ENCODE peak calls at places on chromosomes 5 and 9, in five cellular contexts. M is PC-3; R is CD4-positive, alpha-beta T cell; Y is activated B cell treated with CpG ODN at 0.5 μM for 24 hours; J is ovary. W is an unnamed sample.

GRCh38 chr9:125525846-125526619 is 181.0 kb downstream of the MAPKAP1 start:
- DNase-seq in J (no peak), Y (no peak), R (no peak), M (peak), W (no peak)

GRCh38 chr5:113264061-113264460 is 170.7 kb downstream of the TSSK1B start:
- DNase-seq in Y (no peak), J (no peak), R (no peak), M (no peak), W (no peak)

GRCh38 chr5:143245929-143246561 is 157.4 kb downstream of the NR3C1 start:
- DNase-seq in J (no peak), Y (no peak), M (peak), R (no peak), W (no peak)

GRCh38 chr5:60346391-60346790 is 353.6 kb downstream of the DEPDC1B start:
- DNase-seq in R (no peak), Y (no peak), J (no peak), M (no peak), W (no peak)

GRCh38 chr5:128038641-128039040 is 44.9 kb upstream of the SLC12A2 start:
- DNase-seq in Y (no peak), R (no peak), J (no peak), M (peak), W (no peak)

GRCh38 chr5:168162464-168162863 is 129.0 kb upstream of the WWC1 start:
- DNase-seq in M (no peak), Y (no peak), R (no peak), J (no peak), W (no peak)

GRCh38 chr9:27528278-27528885 is 1.2 kb downstream of the MOB3B start:
- DNase-seq in Y (peak), J (peak), M (no peak), R (peak), W (peak)

GRCh38 chr5:143403607-143404415 is at the start of gene NR3C1:
- DNase-seq in M (peak), R (peak), J (peak), Y (peak), W (peak)

GRCh38 chr5:108214857-108215256 is 167.0 kb downstream of the FBXL17 start:
- DNase-seq in Y (no peak), R (no peak), M (no peak), J (no peak), W (no peak)

GRCh38 chr5:102591650-102592049 is 92.8 kb upstream of the SLCO6A1 start:
- DNase-seq in Y (no peak), M (no peak), J (no peak), R (no peak), W (no peak)

GRCh38 chr5:58491216-58491892 is at the start of gene GAPT:
- DNase-seq in M (no peak), R (no peak), J (no peak), Y (no peak), W (no peak)

GRCh38 chr9:130260816-130261765 is 4.5 kb upstream of the HMCN2 start:
- DNase-seq in M (no peak), Y (no peak), R (no peak), J (no peak), W (no peak)

GRCh38 chr9:35940474-35941467 is 17.2 kb downstream of the OR2S2 start:
- DNase-seq in J (no peak), M (no peak), R (peak), Y (no peak), W (no peak)

GRCh38 chr5:69492391-69493234 is at the start of gene OCLN:
- DNase-seq in J (no peak), Y (peak), R (no peak), M (peak), W (no peak)

GRCh38 chr9:78273761-78274160 is 23.2 kb upstream of the PSAT1 start:
- DNase-seq in M (no peak), J (no peak), Y (no peak), R (no peak), W (no peak)

GRCh38 chr5:92927291-92927778 is 653.7 kb downstream of the NR2F1-AS1 start:
- DNase-seq in J (no peak), M (peak), Y (no peak), R (no peak), W (no peak)

GRCh38 chr9:137913771-137914767 is 36.5 kb downstream of the CACNA1B start:
- DNase-seq in Y (no peak), M (no peak), J (no peak), R (no peak), W (no peak)

GRCh38 chr9:89878003-89878411 is 273.2 kb downstream of the GADD45G start:
- DNase-seq in J (peak), Y (peak), R (no peak), M (no peak), W (no peak)

GRCh38 chr9:29799227-29799626 is 2225.9 kb upstream of the C9orf72 start:
- DNase-seq in M (no peak), R (no peak), J (no peak), Y (no peak), W (no peak)

GRCh38 chr5:4642525-4642924 is 497.6 kb upstream of the ADAMTS16 start:
- DNase-seq in J (no peak), M (no peak), R (no peak), Y (no peak), W (no peak)

GRCh38 chr5:4643960-4644359 is 496.2 kb upstream of the ADAMTS16 start:
- DNase-seq in J (no peak), Y (no peak), M (no peak), R (no peak), W (no peak)

GRCh38 chr5:4643190-4643589 is 496.9 kb upstream of the ADAMTS16 start:
- DNase-seq in Y (no peak), M (no peak), R (no peak), J (no peak), W (no peak)

GRCh38 chr5:4639959-4640358 is 500.2 kb upstream of the ADAMTS16 start:
- DNase-seq in Y (no peak), R (no peak), M (no peak), J (no peak), W (no peak)

GRCh38 chr5:4640793-4641192 is 499.3 kb upstream of the ADAMTS16 start:
- DNase-seq in M (no peak), R (no peak), J (no peak), Y (no peak), W (no peak)
- TF ChIP-seq CTCF in M (no peak), R (no peak), J (no peak), Y (no peak), W (no peak)

GRCh38 chr5:55993628-55994501 is 898 bp downstream of the IL6ST start:
- DNase-seq in J (no peak), M (peak), R (no peak), Y (no peak), W (no peak)

GRCh38 chr5:55994502-55994997 is at the start of gene IL6ST:
- DNase-seq in R (no peak), M (peak), J (no peak), Y (no peak), W (peak)

GRCh38 chr5:56002303-56002702 is 7.5 kb upstream of the IL6ST start:
- DNase-seq in Y (no peak), M (no peak), R (no peak), J (no peak), W (no peak)

GRCh38 chr5:55994998-55995914 is 493 bp upstream of the IL6ST start:
- DNase-seq in R (peak), J (peak), M (peak), Y (peak), W (peak)

DNA sequence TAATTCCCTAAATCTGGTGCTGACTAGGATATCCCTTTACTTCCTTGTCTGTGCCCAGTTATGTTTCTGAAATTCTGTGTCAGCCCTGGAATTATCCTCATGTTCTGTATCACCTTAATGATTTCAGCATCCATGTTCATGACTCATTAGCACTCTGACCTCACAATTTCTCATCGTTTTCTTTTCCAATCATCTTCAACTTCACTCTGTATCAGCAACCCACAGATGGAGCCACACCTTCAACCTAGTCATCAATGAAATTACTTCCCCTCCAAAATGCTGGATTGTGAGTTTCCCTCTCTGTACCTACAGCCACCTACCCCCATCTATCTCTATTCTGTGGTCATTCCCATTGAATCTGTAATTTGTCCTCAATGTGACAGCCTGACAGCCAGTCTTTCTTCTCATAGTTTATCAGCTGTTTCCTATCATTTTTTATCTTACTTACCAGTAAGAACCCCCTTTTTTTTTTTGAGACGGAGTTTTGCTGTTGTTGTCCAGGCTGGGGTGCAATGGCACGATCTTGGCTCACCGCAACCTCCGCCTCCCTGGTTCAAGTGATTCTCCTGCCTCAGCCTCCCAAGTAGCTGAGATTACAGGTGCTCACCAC is 3.1 kb upstream of the IL6ST start:
- DNase-seq in M (peak), J (no peak), Y (no peak), R (no peak), W (no peak)
- TF ChIP-seq CTCF in M (no peak), J (no peak), Y (no peak), R (no peak), W (no peak)

DNA sequence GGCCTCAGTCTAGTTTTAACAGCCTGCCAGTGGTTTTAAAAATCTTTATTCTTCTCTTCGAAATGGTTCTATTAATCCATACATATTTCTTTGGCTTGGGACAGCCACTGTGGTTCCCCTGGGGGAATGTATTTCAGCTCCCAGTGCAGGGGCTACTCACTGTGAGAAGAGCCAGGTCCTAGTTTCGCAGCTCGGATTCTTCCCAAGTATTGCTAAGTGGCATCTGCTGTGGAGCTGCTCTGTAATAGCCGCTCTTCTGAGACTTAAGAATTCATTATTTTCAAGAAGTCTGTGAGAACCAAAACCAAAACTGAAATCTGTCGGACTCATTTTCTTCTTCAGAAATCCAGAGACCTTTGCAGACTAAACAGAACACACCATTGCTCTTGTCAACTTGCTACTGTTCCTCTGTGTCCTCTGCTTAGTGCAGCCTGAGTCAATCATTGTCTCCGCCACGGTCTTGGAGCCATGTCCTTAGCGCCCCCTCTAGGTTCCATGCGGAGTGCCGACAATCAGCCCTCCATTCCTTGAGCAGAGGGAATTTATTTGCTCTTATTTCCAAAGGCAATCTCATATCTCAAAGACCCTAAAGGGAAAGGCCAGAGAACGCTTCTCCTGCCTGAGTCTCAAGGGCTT is 478.2 kb downstream of the SPATA31D1 start:
- DNase-seq in J (no peak), R (no peak), Y (no peak), M (peak), W (no peak)
- TF ChIP-seq CTCF in J (no peak), R (no peak), Y (no peak), M (peak), W (no peak)

DNA sequence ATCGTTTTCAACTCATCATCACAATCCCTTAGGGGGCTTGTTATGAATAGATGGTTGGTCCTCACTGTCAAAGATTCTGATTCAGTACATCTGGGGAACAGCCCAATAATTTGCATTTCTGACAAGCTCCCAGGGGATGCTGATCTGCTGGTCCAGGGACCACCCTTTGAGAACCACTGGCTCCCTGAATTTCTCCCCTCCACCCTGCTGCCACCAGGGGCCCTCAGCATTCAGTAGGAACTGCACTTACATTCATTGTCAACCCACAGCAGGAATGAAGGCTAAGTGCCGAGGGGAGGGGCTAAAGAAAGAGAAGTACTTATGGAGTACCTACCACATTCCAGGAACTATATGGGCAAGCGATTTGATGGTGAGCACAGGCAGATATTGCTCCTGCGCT is 85.9 kb downstream of the BOD1 start:
- DNase-seq in Y (no peak), M (peak), R (no peak), J (no peak), W (no peak)
- TF ChIP-seq CTCF in Y (no peak), M (peak), R (no peak), J (no peak), W (no peak)

GRCh38 chr5:639253-639530 is 27.1 kb downstream of the CEP72 start:
- DNase-seq in R (no peak), J (no peak), M (no peak), Y (no peak), W (no peak)
- TF ChIP-seq CTCF in R (no peak), J (no peak), M (no peak), Y (no peak), W (no peak)

DNA sequence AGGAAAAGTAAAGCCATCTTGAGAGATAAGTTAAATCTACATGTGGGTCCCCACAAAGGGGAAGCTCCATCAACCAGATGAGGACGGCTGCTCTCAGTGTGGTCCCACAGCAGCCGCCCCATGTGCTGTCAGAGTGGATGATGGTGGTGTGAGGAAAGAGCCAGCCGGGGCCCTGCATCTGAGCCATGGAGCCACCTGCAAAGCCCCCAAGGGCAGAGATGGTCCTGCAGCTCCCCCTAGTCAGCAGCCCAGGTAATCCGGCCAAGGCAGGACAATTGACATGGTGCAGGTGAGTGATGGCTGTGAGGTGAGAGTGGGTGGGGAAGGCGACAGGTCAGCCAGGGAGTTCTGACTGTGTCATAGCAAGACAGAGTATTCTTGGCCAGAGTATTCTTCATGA is 458.8 kb downstream of the ICE1 start:
- DNase-seq in Y (no peak), M (peak), R (no peak), J (no peak), W (no peak)
- TF ChIP-seq CTCF in Y (no peak), M (peak), R (no peak), J (no peak), W (no peak)

GRCh38 chr5:9099681-9100080 is 446.2 kb downstream of the SEMA5A start:
- DNase-seq in J (no peak), R (no peak), Y (no peak), M (peak), W (no peak)
- TF ChIP-seq CTCF in J (no peak), R (no peak), Y (no peak), M (peak), W (no peak)

DNA sequence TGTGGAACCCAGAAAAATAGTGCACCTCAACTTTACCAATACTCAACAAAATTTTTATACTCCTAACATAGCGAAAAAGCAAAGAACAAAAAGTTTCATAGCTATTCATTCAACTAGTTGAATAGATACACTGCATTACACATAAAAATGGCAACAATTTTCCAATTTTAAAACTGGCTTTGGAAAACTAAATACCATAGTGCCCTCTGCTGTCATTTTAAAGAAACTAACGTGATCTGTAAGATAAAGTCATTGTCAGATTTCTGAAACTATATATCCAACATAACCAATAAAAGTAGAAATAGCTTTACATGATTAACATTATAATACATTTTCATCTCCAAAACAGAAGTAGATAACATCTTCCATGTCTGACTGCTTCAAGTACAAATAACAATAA is 31.6 kb downstream of the DTWD2 start:
- DNase-seq in M (peak), R (no peak), Y (no peak), J (no peak), W (no peak)
- TF ChIP-seq CTCF in M (peak), R (no peak), Y (no peak), J (no peak), W (peak)

GRCh38 chr5:151164687-151165392 is 7.3 kb upstream of the ANXA6 start:
- DNase-seq in M (peak), Y (peak), R (peak), J (peak), W (peak)
- TF ChIP-seq CTCF in M (peak), Y (peak), R (peak), J (peak), W (peak)

DNA sequence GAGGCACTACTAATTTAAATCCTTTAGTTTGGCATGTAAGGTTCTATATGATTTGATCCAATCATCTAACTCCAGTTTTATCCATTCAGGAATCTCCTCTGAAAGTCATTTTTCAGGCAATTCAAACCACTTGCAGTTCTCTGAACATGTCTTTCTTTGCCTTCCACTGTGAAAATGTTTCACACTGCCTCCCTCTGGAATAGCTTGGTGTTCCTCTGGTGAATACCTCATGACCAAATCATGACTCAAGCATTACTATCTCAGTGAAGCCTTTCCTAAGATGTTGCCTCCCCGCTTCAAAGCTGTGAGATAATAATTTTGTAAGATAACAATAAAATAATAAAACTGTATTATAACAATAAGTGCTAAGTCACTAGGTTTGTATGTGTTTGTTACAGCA is 981.1 kb downstream of the DTWD2 start:
- DNase-seq in M (no peak), R (no peak), J (no peak), Y (no peak), W (no peak)
- TF ChIP-seq CTCF in M (no peak), R (no peak), J (no peak), Y (no peak), W (no peak)

W was measured in CD14-positive monocyte.